ENCODE peak calls at places on chromosomes 11 and 22, in seven cellular contexts. G is mesendoderm, Q is H9, J is neuronal stem cell, R is IMR-90, Y is mesenchymal stem cell, L is H1. D is an unnamed sample.

GRCh38 chr11:43573233-43573632 is 107.3 kb upstream of the HSD17B12 start:
- DNase-seq in G (peak), Q (peak), J (no peak), R (no peak), Y (no peak), L (no peak), D (peak)

GRCh38 chr11:130904380-130904779 is 11.9 kb downstream of the SNX19 start:
- DNase-seq in G (peak), Q (no peak), J (no peak), R (no peak), Y (peak), L (no peak), D (peak)

GRCh38 chr22:47209547-47210023 is 447.1 kb downstream of the TBC1D22A start:
- DNase-seq in G (no peak), Q (no peak), J (no peak), R (no peak), Y (no peak), L (no peak), D (no peak)

GRCh38 chr11:130908770-130909625 is 7.3 kb downstream of the SNX19 start:
- DNase-seq in G (no peak), Q (no peak), J (no peak), R (peak), Y (peak), L (no peak), D (no peak)

GRCh38 chr11:74679513-74679865 is 51.7 kb downstream of the CHRDL2 start:
- DNase-seq in G (no peak), Q (peak), J (no peak), R (no peak), Y (no peak), L (no peak), D (no peak)

GRCh38 chr22:21726650-21727049 is 8.9 kb downstream of the YPEL1 start:
- DNase-seq in G (peak), Q (peak), J (no peak), R (no peak), Y (peak), L (peak), D (peak)

GRCh38 chr11:64694821-64695365 is 28.1 kb downstream of the NRXN2 start:
- DNase-seq in G (peak), Q (peak), J (no peak), R (no peak), Y (no peak), L (no peak), D (no peak)

GRCh38 chr11:126152586-126152985 is 58.9 kb downstream of the RPUSD4 start:
- DNase-seq in G (no peak), Q (no peak), J (no peak), R (no peak), Y (no peak), L (no peak), D (no peak)

GRCh38 chr11:114775849-114776621 is 97.7 kb downstream of the NXPE2 start:
- DNase-seq in G (no peak), Q (no peak), J (no peak), R (no peak), Y (no peak), L (no peak), D (no peak)

GRCh38 chr11:115238802-115239201 is 265.4 kb downstream of the CADM1 start:
- DNase-seq in G (no peak), Q (no peak), J (no peak), R (no peak), Y (no peak), L (no peak), D (no peak)

GRCh38 chr22:46073683-46074504 is 76.4 kb upstream of the PPARA start:
- DNase-seq in G (no peak), Q (no peak), J (no peak), R (peak), Y (peak), L (no peak), D (no peak)

GRCh38 chr22:40472036-40472435 is 101.6 kb downstream of the SGSM3 start:
- DNase-seq in G (peak), Q (no peak), J (no peak), R (no peak), Y (no peak), L (no peak), D (no peak)

GRCh38 chr22:45717787-45718186 is 46.2 kb downstream of the ATXN10 start:
- DNase-seq in G (peak), Q (no peak), J (no peak), R (peak), Y (peak), L (no peak), D (peak)

GRCh38 chr22:44583076-44583760 is 85.2 kb upstream of the RTL6 start:
- DNase-seq in G (no peak), Q (peak), J (no peak), R (peak), Y (no peak), L (no peak), D (no peak)

DNA sequence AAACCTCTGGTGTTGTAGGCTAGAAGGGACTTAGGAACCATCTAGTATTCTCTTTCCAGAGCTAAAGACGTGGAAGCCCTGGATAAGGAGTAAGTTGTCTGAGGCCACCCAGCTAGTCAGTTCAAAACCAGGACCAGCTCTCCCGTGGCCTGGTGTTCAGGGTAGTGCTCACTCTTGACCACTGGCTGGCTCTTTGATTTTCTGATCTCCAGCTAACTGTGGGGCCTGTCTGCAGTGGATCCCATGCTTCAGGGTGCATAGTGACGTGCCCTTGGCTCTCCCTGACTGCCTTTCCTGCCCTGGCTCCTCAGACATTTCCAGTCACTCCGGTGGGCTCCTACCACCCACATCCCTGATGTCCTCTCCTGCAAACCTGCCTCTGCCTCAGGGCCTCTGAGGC is 1.3 kb downstream of the CLMP start:
- DNase-seq in G (peak), Q (no peak), J (no peak), R (no peak), Y (peak), L (no peak), D (no peak)
- H3K4me2 ChIP-seq in G (peak), Q (peak), J (no peak), R (peak), Y (peak), L (peak), D (peak)

GRCh38 chr22:27574651-27575050 is 226.9 kb downstream of the MN1 start:
- DNase-seq in G (no peak), Q (no peak), J (no peak), R (no peak), Y (no peak), L (no peak), D (no peak)

GRCh38 chr22:27573280-27573711 is 228.3 kb downstream of the MN1 start:
- DNase-seq in G (no peak), Q (no peak), J (peak), R (no peak), Y (no peak), L (no peak), D (no peak)

GRCh38 chr22:27575348-27575747 is 226.2 kb downstream of the MN1 start:
- DNase-seq in G (no peak), Q (no peak), J (no peak), R (no peak), Y (no peak), L (no peak), D (no peak)

GRCh38 chr22:27573992-27574391 is 227.6 kb downstream of the MN1 start:
- DNase-seq in G (no peak), Q (no peak), J (no peak), R (peak), Y (peak), L (no peak), D (no peak)

DNA sequence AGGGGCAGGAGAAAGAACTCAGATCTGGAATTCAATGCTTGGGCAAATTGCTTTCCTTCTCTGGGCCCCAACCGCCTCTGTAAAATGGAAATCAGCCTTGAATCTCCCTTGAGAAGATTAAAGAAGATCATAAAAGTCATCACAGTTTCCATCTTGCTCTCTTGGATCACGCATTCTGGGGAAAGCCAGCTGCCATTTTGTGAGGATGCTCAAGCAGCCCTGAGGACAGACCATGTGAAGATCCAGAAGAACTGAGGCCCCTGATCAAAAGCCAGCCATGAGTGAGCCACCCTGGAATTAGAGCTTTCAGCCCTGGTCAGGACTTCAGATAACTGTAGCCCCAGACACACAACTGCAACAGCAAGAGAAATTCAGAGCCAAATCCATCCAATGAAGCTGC is 229.3 kb downstream of the MN1 start:
- DNase-seq in G (no peak), Q (no peak), J (no peak), R (no peak), Y (no peak), L (no peak), D (no peak)
- H3K18ac ChIP-seq in G (no peak), Q (no peak), J (no peak), R (no peak), Y (no peak), L (no peak), D (no peak)

DNA sequence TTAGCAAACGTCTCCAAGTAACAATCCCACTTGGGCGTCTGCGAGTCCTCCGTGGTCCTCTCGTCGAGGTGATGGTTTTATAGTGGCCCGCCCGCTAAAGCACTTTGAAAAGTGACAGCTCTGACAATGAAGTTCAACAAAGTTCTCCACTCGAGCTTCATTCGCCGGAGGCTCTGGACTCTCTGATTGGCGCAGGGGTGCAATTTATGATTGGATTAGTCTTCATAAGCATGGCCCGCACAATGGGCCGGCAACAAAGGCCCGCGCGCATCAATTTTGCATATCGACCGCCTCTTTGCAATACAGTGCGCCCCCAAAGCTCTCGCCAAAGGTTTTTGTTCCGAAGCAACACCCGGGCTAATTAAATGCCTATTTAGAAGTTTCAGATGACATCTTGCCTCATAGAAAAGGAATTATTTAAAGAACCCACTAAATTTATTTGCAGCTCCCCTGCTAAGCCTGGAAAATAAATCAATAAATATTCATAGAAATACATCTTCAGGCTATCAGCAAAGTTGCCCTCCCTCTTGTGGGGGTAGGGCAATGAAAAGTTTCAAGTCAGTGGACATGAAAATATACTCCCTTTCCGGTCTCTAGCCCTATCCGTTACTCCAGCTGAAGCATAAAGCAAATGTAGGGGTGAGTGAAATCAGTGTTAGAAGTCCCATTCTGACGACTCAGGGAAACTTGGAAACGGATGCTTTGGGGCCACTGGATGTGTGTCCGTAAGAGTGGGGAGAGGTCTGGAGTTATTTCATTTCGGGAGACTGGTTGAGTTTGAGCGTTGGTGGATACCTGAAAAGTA is at the start of gene DBX1:
- DNase-seq in G (no peak), Q (no peak), J (no peak), R (no peak), Y (peak), L (no peak), D (no peak)
- H3K4me2 ChIP-seq in G (no peak), Q (peak), J (peak), R (no peak), Y (no peak), L (peak), D (no peak)

DNA sequence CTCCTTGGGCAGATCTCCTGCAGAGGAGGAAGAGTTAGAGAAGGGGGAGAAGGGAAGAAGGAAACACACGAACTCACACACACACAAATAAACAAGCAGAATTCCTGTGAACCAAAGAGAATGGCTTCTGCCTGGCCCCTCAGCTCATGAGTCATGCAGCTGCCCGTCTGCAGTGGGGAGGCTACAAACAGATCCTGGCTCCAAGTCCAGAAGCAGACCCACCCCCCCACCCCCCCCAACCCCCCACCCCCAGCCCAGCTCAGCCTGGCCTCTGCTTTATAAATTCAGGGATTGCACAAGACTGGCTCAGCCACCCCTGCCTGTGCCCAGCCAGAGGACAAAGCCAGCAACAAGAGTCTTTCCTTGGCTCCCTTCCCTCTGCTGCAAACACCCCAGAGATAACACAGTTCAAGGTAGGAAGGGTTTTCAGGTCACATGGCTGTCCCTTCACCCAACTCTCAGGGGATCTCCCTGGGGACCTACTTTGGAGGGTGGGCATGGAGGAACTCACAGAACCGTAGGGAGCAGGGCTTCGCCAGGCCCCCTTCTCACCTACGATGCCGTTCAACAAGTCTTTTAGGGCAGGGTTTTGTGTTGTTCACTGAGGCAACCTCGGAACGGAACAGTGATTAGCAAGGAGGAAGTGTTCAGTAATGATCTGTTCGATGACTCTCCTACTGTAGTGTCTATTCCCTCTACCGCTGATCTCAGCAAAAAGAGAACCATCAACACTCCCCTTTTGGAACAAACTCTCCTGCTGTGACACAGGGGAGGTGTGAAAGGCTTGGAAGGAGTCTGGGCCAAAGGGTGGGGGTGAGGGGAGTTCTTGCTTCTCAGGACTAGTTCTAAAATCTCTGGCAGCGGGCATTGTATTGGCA is 35.5 kb downstream of the RPL27A start:
- DNase-seq in G (peak), Q (no peak), J (no peak), R (peak), Y (peak), L (no peak), D (no peak)
- H3K18ac ChIP-seq in G (peak), Q (no peak), J (no peak), R (peak), Y (peak), L (no peak), D (peak)

GRCh38 chr11:77525455-77526091 is 51.7 kb upstream of the PAK1 start:
- DNase-seq in G (no peak), Q (no peak), J (no peak), R (peak), Y (no peak), L (no peak), D (no peak)
- H3K4me2 ChIP-seq in G (no peak), Q (no peak), J (no peak), R (no peak), Y (no peak), L (no peak), D (no peak)

DNA sequence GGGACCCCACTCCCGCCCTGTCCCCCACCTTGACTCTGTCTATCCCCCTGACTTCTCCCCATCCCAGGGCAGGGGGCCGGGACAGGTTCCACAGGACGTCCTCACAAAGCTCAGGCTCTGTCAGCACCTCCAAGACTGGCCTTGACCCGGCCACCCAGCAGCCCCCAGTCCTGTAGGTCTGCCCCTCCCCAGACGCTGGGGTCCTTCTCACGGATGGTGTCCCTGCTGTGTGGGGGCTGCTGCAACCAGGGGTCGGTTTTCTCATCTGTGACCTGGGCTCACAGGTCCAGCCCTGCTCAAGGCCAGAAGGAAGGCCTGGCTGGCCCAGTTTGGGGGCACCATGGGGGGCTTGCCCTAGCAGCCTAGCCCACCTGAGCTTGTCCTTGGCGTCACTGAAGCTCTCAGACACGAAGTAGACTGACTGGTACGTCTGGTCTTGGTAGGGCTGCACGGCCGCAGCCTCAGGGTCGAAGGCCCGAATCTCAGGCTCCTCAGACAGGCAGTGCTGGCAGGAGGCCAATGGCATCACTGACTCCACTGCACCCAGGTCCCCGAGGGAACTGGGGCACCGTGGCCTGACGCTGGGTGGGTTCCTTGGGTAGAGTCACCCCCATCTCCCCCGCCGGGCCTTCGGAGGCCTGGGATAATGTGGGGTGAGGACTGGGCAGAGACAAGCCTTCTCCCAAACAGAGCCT is 4.0 kb upstream of the INS start:
- DNase-seq in G (no peak), Q (no peak), J (no peak), R (no peak), Y (no peak), L (no peak), D (no peak)
- H3K18ac ChIP-seq in G (no peak), Q (no peak), J (peak), R (no peak), Y (no peak), L (no peak), D (no peak)

GRCh38 chr11:113553905-113554304 is 78.7 kb upstream of the DRD2 start:
- DNase-seq in G (no peak), Q (no peak), J (no peak), R (no peak), Y (no peak), L (no peak), D (no peak)

GRCh38 chr11:113556036-113556435 is 80.8 kb upstream of the DRD2 start:
- DNase-seq in G (no peak), Q (no peak), J (no peak), R (no peak), Y (no peak), L (no peak), D (no peak)

GRCh38 chr11:113555071-113555739 is 80.0 kb upstream of the DRD2 start:
- DNase-seq in G (no peak), Q (no peak), J (no peak), R (no peak), Y (peak), L (no peak), D (peak)

GRCh38 chr11:113553235-113553634 is 78.0 kb upstream of the DRD2 start:
- DNase-seq in G (peak), Q (peak), J (peak), R (peak), Y (peak), L (peak), D (peak)

GRCh38 chr11:113554531-113554930 is 79.3 kb upstream of the DRD2 start:
- DNase-seq in G (no peak), Q (no peak), J (no peak), R (no peak), Y (no peak), L (no peak), D (no peak)
- H3K4me2 ChIP-seq in G (no peak), Q (no peak), J (no peak), R (no peak), Y (no peak), L (no peak), D (no peak)

DNA sequence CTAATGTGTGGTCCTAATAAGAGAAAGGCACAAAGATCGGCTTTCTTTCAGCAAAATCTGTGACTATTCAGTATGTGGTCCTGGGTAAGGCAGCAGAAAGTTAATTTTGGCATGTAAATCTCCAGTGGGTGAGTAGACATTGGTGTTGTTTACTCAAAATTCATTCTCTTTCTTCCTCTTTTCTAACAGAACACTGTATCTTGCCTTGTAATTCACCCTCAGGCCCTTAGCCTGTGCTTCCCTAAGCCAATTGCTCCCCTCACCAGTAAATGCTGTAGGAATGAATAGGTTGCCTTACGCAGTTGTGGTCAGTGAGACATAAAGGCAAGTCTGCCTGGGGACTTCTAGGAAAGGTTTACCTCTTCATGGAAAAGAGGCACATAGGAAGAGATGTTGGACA is 49.9 kb upstream of the PDE3B start:
- DNase-seq in G (no peak), Q (no peak), J (no peak), R (no peak), Y (no peak), L (no peak), D (no peak)
- H3K18ac ChIP-seq in G (no peak), Q (no peak), J (no peak), R (no peak), Y (no peak), L (no peak), D (no peak)

DNA sequence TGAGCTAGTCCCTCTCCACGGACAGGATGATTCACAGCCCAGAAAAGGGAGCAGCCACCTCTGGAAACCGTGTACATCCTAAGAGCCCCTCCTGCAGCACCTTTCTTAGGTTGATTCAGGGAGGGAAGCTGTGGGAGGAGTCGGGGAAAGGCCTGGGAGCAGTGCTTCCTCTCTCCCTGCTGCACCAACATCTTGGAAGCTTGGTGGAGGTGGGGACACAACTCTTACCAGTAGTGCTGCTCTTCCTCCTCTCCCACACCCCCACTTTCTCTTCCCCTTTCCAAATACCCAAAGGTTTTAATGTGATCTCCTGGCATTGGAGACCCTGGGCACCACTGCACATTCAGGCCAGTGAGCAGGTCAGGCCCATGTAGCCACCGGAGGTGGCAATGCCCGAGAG is 46.4 kb upstream of the HORMAD2 start:
- DNase-seq in G (no peak), Q (no peak), J (no peak), R (no peak), Y (no peak), L (no peak), D (no peak)
- H3K4me2 ChIP-seq in G (no peak), Q (no peak), J (no peak), R (no peak), Y (no peak), L (no peak), D (no peak)

GRCh38 chr11:35887737-35888136 is 56.1 kb upstream of the LDLRAD3 start:
- DNase-seq in G (no peak), Q (no peak), J (no peak), R (no peak), Y (no peak), L (no peak), D (no peak)
- H3K18ac ChIP-seq in G (no peak), Q (no peak), J (no peak), R (no peak), Y (no peak), L (no peak), D (no peak)

D was measured in trophoblast cell.